ENCODE peak calls at places on chromosomes 13 and 19, in ten cellular contexts. V is heart left ventricle; H is H9; U is A549; Q is RWPE1; K is AG08395; L is endodermal cell; C is CD4-positive, alpha-beta T cell; T is ELF-1; G is PC-3. D is an unnamed sample.

GRCh38 chr19:38826856-38827551 is 4.6 kb downstream of the ECH1 start:
- DNase-seq in U (no peak), G (no peak), L (no peak), V (no peak), Q (no peak), T (no peak), K (no peak), H (no peak), C (no peak), D (no peak)

GRCh38 chr19:37303591-37304171 is 67.2 kb upstream of the ZNF527 start:
- DNase-seq in K (no peak), H (no peak), G (no peak), V (no peak), Q (no peak), L (no peak), T (no peak), C (no peak), U (no peak), D (peak)

GRCh38 chr19:33440241-33440640 is 66.7 kb downstream of the CEBPG start:
- DNase-seq in T (no peak), C (no peak), V (peak), H (no peak), K (no peak), G (no peak), L (no peak), Q (no peak), U (no peak), D (no peak)

GRCh38 chr19:54299515-54299914 is 13.5 kb downstream of the LILRA5 start:
- DNase-seq in T (no peak), K (no peak), G (no peak), L (no peak), V (no peak), U (no peak), H (no peak), Q (no peak), C (no peak), D (no peak)

GRCh38 chr19:55585658-55586339 is 5.2 kb upstream of the ZNF579 start:
- DNase-seq in K (peak), T (peak), V (peak), U (peak), C (peak), L (peak), Q (no peak), G (no peak), H (peak), D (peak)

GRCh38 chr19:50679177-50680125 is 30.2 kb downstream of the C19orf81 start:
- DNase-seq in L (peak), H (peak), K (peak), T (peak), V (peak), Q (peak), C (peak), U (peak), G (peak), D (peak)

GRCh38 chr19:41860419-41861097 is 503 bp downstream of the RPS19 start:
- DNase-seq in K (no peak), V (peak), C (no peak), G (no peak), H (no peak), Q (no peak), L (peak), T (no peak), U (no peak), D (peak)

GRCh38 chr19:46761418-46761831 is 15.2 kb upstream of the STRN4 start:
- DNase-seq in T (no peak), G (no peak), V (no peak), Q (no peak), C (no peak), H (no peak), U (no peak), K (peak), L (no peak), D (no peak)

GRCh38 chr13:32624441-32624840 is 38.2 kb downstream of the PDS5B start:
- DNase-seq in C (no peak), L (no peak), H (no peak), K (peak), T (no peak), U (no peak), Q (no peak), V (no peak), G (no peak), D (no peak)

GRCh38 chr19:18051887-18052286 is 34.8 kb downstream of the IL12RB1 start:
- DNase-seq in L (no peak), C (no peak), Q (no peak), U (no peak), K (peak), H (no peak), T (peak), G (no peak), V (peak), D (no peak)

GRCh38 chr13:67736646-67737420 is 506.7 kb upstream of the PCDH9 start:
- DNase-seq in T (peak), G (peak), K (peak), C (no peak), H (peak), U (peak), Q (no peak), V (no peak), L (peak), D (peak)

GRCh38 chr13:92224052-92224821 is 825.8 kb downstream of the GPC5 start:
- DNase-seq in G (no peak), K (peak), H (no peak), L (no peak), V (peak), Q (no peak), T (no peak), C (no peak), U (no peak), D (no peak)

GRCh38 chr13:76161143-76161542 is 525.0 kb downstream of the LMO7 start:
- DNase-seq in T (no peak), G (no peak), V (peak), L (no peak), C (no peak), Q (no peak), U (no peak), K (no peak), H (no peak), D (no peak)

GRCh38 chr19:18058208-18059009 is 28.3 kb downstream of the IL12RB1 start:
- DNase-seq in T (peak), V (peak), H (peak), C (peak), U (peak), Q (peak), G (peak), L (peak), K (peak), D (peak)

GRCh38 chr13:32206097-32206740 is 108.9 kb downstream of the ZAR1L start:
- DNase-seq in U (no peak), K (no peak), V (no peak), T (no peak), G (peak), L (no peak), H (no peak), Q (no peak), C (no peak), D (no peak)

GRCh38 chr19:14674764-14675163 is at the start of gene ADGRE3:
- DNase-seq in L (no peak), K (no peak), T (no peak), C (no peak), U (no peak), G (no peak), V (no peak), H (no peak), Q (no peak), D (no peak)

GRCh38 chr13:51803018-51803417 is 945 bp downstream of the DHRS12 start:
- DNase-seq in G (no peak), Q (no peak), K (no peak), H (no peak), L (peak), V (no peak), C (no peak), T (peak), U (no peak), D (peak)

GRCh38 chr13:21871919-21872318 is 201.0 kb downstream of the FGF9 start:
- DNase-seq in C (no peak), V (no peak), Q (no peak), T (no peak), G (no peak), K (no peak), L (no peak), U (no peak), H (no peak), D (no peak)

GRCh38 chr13:101098873-101099272 is 317.4 kb downstream of the NALCN start:
- DNase-seq in K (no peak), G (no peak), H (no peak), U (no peak), Q (no peak), C (no peak), T (no peak), V (no peak), L (no peak), D (no peak)

GRCh38 chr13:97237388-97237787 is 15.3 kb downstream of the MBNL2 start:
- DNase-seq in K (no peak), C (no peak), U (no peak), H (no peak), Q (no peak), G (no peak), L (no peak), V (no peak), T (no peak), D (no peak)

GRCh38 chr19:53172892-53173291 is 14.0 kb upstream of the ZNF347 start:
- DNase-seq in T (no peak), Q (no peak), H (no peak), G (no peak), K (no peak), C (no peak), L (no peak), U (no peak), V (no peak), D (no peak)

GRCh38 chr13:49253997-49254396 is 6.3 kb downstream of the CDADC1 start:
- DNase-seq in K (no peak), G (no peak), Q (no peak), H (no peak), C (no peak), L (no peak), U (no peak), V (no peak), T (no peak), D (no peak)

GRCh38 chr19:37505958-37506386 is 767 bp upstream of the ZNF793 start:
- DNase-seq in K (no peak), G (no peak), L (no peak), C (no peak), U (no peak), Q (peak), V (no peak), T (no peak), H (no peak), D (no peak)

GRCh38 chr19:1308718-1309117 is 23.0 kb downstream of the EFNA2 start:
- DNase-seq in G (no peak), V (no peak), U (no peak), C (no peak), L (no peak), T (no peak), K (no peak), Q (no peak), H (no peak), D (no peak)

D was measured in neural progenitor cell.